ENCODE peak calls at places on chromosomes 5 and 9, in ten cellular contexts. H is GM13977; Y is B cell; J is kidney tubule cell; T is progenitor cell of endocrine pancreas; W is brain microvascular endothelial cell; L is stimulated activated CD4-positive, alpha-beta T cell treated with anti-CD3 and anti-CD28 coated beads, Interleukin-12 subunit alpha, Interleukin-12 subunit beta, amount 100 ng/mL, for 4 hours; F is left lobe of liver; A is COR-L47; S is Karpas-422. X is an unnamed sample.

GRCh38 chr9:88922091-88922490 is 69.2 kb upstream of the S1PR3 start:
- DNase-seq in H (peak; percentile 21), Y (peak; percentile 32), J (no peak), T (no peak), W (no peak), L (no peak), F (no peak), A (no peak), S (no peak), X (no peak)

GRCh38 chr5:67815455-67816391 is 399.8 kb upstream of the PIK3R1 start:
- DNase-seq in H (no peak), Y (no peak), J (peak; percentile 41), T (no peak), W (no peak), L (no peak), F (peak; percentile 88), A (no peak), S (no peak), X (no peak)

GRCh38 chr5:16169550-16169949 is 10.0 kb downstream of the MARCHF11 start:
- DNase-seq in H (no peak), Y (no peak), J (no peak), T (no peak), W (no peak), L (no peak), F (no peak), A (no peak), S (no peak), X (no peak)

GRCh38 chr9:122314193-122314592 is 49.5 kb downstream of the MRRF start:
- DNase-seq in H (no peak), Y (no peak), J (no peak), T (no peak), W (no peak), L (no peak), F (no peak), A (no peak), S (no peak), X (no peak)

GRCh38 chr9:35510745-35511428 is 21.0 kb downstream of the RUSC2 start:
- DNase-seq in H (no peak), Y (no peak), J (peak; percentile 95), T (no peak), W (peak; percentile 89), L (no peak), F (peak; percentile 69), A (no peak), S (no peak), X (no peak)

GRCh38 chr9:37669232-37669631 is 18.5 kb downstream of the FRMPD1 start:
- DNase-seq in H (no peak), Y (no peak), J (no peak), T (no peak), W (no peak), L (no peak), F (no peak), A (no peak), S (no peak), X (peak; percentile 35)

GRCh38 chr5:142740903-142741302 is 29.3 kb upstream of the ARHGAP26 start:
- DNase-seq in H (no peak), Y (no peak), J (no peak), T (no peak), W (no peak), L (no peak), F (no peak), A (no peak), S (no peak), X (no peak)

GRCh38 chr5:36607114-36607561 is 732 bp downstream of the SLC1A3 start:
- DNase-seq in H (no peak), Y (no peak), J (peak; percentile 25), T (no peak), W (peak; percentile 34), L (no peak), F (no peak), A (no peak), S (no peak), X (no peak)

GRCh38 chr5:76548525-76549229 is 74.5 kb downstream of the F2RL2 start:
- DNase-seq in H (no peak), Y (no peak), J (no peak), T (no peak), W (no peak), L (no peak), F (no peak), A (no peak), S (no peak), X (no peak)

GRCh38 chr5:122473138-122473843 is 161.3 kb downstream of the SNCAIP start:
- DNase-seq in H (no peak), Y (no peak), J (no peak), T (no peak), W (no peak), L (no peak), F (no peak), A (no peak), S (no peak), X (no peak)